ENCODE peak calls at places on chromosome 9, in ten cellular contexts. One of them, this sample, is unnamed.

GRCh38 chr9:69609156-69609555 is 63.0 kb downstream of the APBA1 start:
- DNase-seq in activated T-helper 2 cell treated with anti-CD3 and anti-CD28 coated beads, Interferon-gamma antibody, Interleukin-2, Interleukin-4, amounts not matched to agents 10 μg/mL and 5 μg/mL and 100 μg/mL, durations not matched to agents 14 hours and 24 hours and 36 hours: no peak
- DNase-seq in CD4-positive, alpha-beta T cell: no peak
- DNase-seq in stimulated activated CD4-positive, alpha-beta T cell treated with anti-CD3 and anti-CD28 coated beads, Interleukin-4, amount 100 ng/mL, for 48 hours: no peak
- DNase-seq in Caki2: no peak
- DNase-seq in EH: no peak
- DNase-seq in EL: no peak
- DNase-seq in activated T-helper 1 cell treated with anti-CD3 and anti-CD28 coated beads, Interleukin-2, amount 50 U/mL, for 16 hours: no peak
- DNase-seq in LoVo: no peak
- DNase-seq in lower lobe of right lung: no peak
- DNase-seq in this sample: no peak

GRCh38 chr9:126397056-126397455 is 70.4 kb downstream of the MVB12B start:
- DNase-seq in lower lobe of right lung: no peak
- DNase-seq in EL: no peak
- DNase-seq in stimulated activated CD4-positive, alpha-beta T cell treated with anti-CD3 and anti-CD28 coated beads, Interleukin-4, amount 100 ng/mL, for 48 hours: peak
- DNase-seq in LoVo: no peak
- DNase-seq in Caki2: no peak
- DNase-seq in EH: no peak
- DNase-seq in activated T-helper 2 cell treated with anti-CD3 and anti-CD28 coated beads, Interferon-gamma antibody, Interleukin-2, Interleukin-4, amounts not matched to agents 10 μg/mL and 5 μg/mL and 100 μg/mL, durations not matched to agents 14 hours and 24 hours and 36 hours: peak
- DNase-seq in CD4-positive, alpha-beta T cell: peak
- DNase-seq in activated T-helper 1 cell treated with anti-CD3 and anti-CD28 coated beads, Interleukin-2, amount 50 U/mL, for 16 hours: peak
- DNase-seq in this sample: peak

GRCh38 chr9:76567086-76567485 is 108.1 kb downstream of the GCNT1 start:
- DNase-seq in lower lobe of right lung: no peak
- DNase-seq in Caki2: no peak
- DNase-seq in EH: peak
- DNase-seq in activated T-helper 1 cell treated with anti-CD3 and anti-CD28 coated beads, Interleukin-2, amount 50 U/mL, for 16 hours: no peak
- DNase-seq in stimulated activated CD4-positive, alpha-beta T cell treated with anti-CD3 and anti-CD28 coated beads, Interleukin-4, amount 100 ng/mL, for 48 hours: no peak
- DNase-seq in activated T-helper 2 cell treated with anti-CD3 and anti-CD28 coated beads, Interferon-gamma antibody, Interleukin-2, Interleukin-4, amounts not matched to agents 10 μg/mL and 5 μg/mL and 100 μg/mL, durations not matched to agents 14 hours and 24 hours and 36 hours: no peak
- DNase-seq in EL: peak
- DNase-seq in LoVo: no peak
- DNase-seq in CD4-positive, alpha-beta T cell: no peak
- DNase-seq in this sample: no peak

GRCh38 chr9:87179556-87180340 is 232.4 kb upstream of the GAS1 start:
- DNase-seq in Caki2: no peak
- DNase-seq in stimulated activated CD4-positive, alpha-beta T cell treated with anti-CD3 and anti-CD28 coated beads, Interleukin-4, amount 100 ng/mL, for 48 hours: no peak
- DNase-seq in LoVo: no peak
- DNase-seq in activated T-helper 1 cell treated with anti-CD3 and anti-CD28 coated beads, Interleukin-2, amount 50 U/mL, for 16 hours: no peak
- DNase-seq in EL: peak
- DNase-seq in lower lobe of right lung: no peak
- DNase-seq in CD4-positive, alpha-beta T cell: no peak
- DNase-seq in activated T-helper 2 cell treated with anti-CD3 and anti-CD28 coated beads, Interferon-gamma antibody, Interleukin-2, Interleukin-4, amounts not matched to agents 10 μg/mL and 5 μg/mL and 100 μg/mL, durations not matched to agents 14 hours and 24 hours and 36 hours: no peak
- DNase-seq in EH: peak
- DNase-seq in this sample: no peak

GRCh38 chr9:111743275-111743674 is 51.5 kb downstream of the SHOC1 start:
- DNase-seq in LoVo: peak
- DNase-seq in EH: peak
- DNase-seq in Caki2: peak
- DNase-seq in CD4-positive, alpha-beta T cell: no peak
- DNase-seq in activated T-helper 1 cell treated with anti-CD3 and anti-CD28 coated beads, Interleukin-2, amount 50 U/mL, for 16 hours: no peak
- DNase-seq in stimulated activated CD4-positive, alpha-beta T cell treated with anti-CD3 and anti-CD28 coated beads, Interleukin-4, amount 100 ng/mL, for 48 hours: peak
- DNase-seq in lower lobe of right lung: no peak
- DNase-seq in EL: peak
- DNase-seq in activated T-helper 2 cell treated with anti-CD3 and anti-CD28 coated beads, Interferon-gamma antibody, Interleukin-2, Interleukin-4, amounts not matched to agents 10 μg/mL and 5 μg/mL and 100 μg/mL, durations not matched to agents 14 hours and 24 hours and 36 hours: no peak
- DNase-seq in this sample: no peak

GRCh38 chr9:97651646-97652045 is 18.0 kb downstream of the NCBP1 start:
- DNase-seq in stimulated activated CD4-positive, alpha-beta T cell treated with anti-CD3 and anti-CD28 coated beads, Interleukin-4, amount 100 ng/mL, for 48 hours: no peak
- DNase-seq in Caki2: no peak
- DNase-seq in EL: no peak
- DNase-seq in activated T-helper 2 cell treated with anti-CD3 and anti-CD28 coated beads, Interferon-gamma antibody, Interleukin-2, Interleukin-4, amounts not matched to agents 10 μg/mL and 5 μg/mL and 100 μg/mL, durations not matched to agents 14 hours and 24 hours and 36 hours: no peak
- DNase-seq in CD4-positive, alpha-beta T cell: no peak
- DNase-seq in lower lobe of right lung: no peak
- DNase-seq in activated T-helper 1 cell treated with anti-CD3 and anti-CD28 coated beads, Interleukin-2, amount 50 U/mL, for 16 hours: no peak
- DNase-seq in EH: peak
- DNase-seq in LoVo: no peak
- DNase-seq in this sample: no peak

GRCh38 chr9:121645853-121646807 is 5.3 kb upstream of the DAB2IP start:
- DNase-seq in lower lobe of right lung: no peak
- DNase-seq in Caki2: peak
- DNase-seq in EL: no peak
- DNase-seq in EH: no peak
- DNase-seq in CD4-positive, alpha-beta T cell: no peak
- DNase-seq in activated T-helper 2 cell treated with anti-CD3 and anti-CD28 coated beads, Interferon-gamma antibody, Interleukin-2, Interleukin-4, amounts not matched to agents 10 μg/mL and 5 μg/mL and 100 μg/mL, durations not matched to agents 14 hours and 24 hours and 36 hours: no peak
- DNase-seq in stimulated activated CD4-positive, alpha-beta T cell treated with anti-CD3 and anti-CD28 coated beads, Interleukin-4, amount 100 ng/mL, for 48 hours: no peak
- DNase-seq in activated T-helper 1 cell treated with anti-CD3 and anti-CD28 coated beads, Interleukin-2, amount 50 U/mL, for 16 hours: no peak
- DNase-seq in LoVo: no peak
- DNase-seq in this sample: no peak

GRCh38 chr9:110069326-110070248 is 138.4 kb downstream of the C9orf152 start:
- DNase-seq in activated T-helper 2 cell treated with anti-CD3 and anti-CD28 coated beads, Interferon-gamma antibody, Interleukin-2, Interleukin-4, amounts not matched to agents 10 μg/mL and 5 μg/mL and 100 μg/mL, durations not matched to agents 14 hours and 24 hours and 36 hours: no peak
- DNase-seq in lower lobe of right lung: peak
- DNase-seq in Caki2: peak
- DNase-seq in EL: peak
- DNase-seq in activated T-helper 1 cell treated with anti-CD3 and anti-CD28 coated beads, Interleukin-2, amount 50 U/mL, for 16 hours: no peak
- DNase-seq in EH: peak
- DNase-seq in LoVo: no peak
- DNase-seq in CD4-positive, alpha-beta T cell: no peak
- DNase-seq in stimulated activated CD4-positive, alpha-beta T cell treated with anti-CD3 and anti-CD28 coated beads, Interleukin-4, amount 100 ng/mL, for 48 hours: no peak
- DNase-seq in this sample: no peak

GRCh38 chr9:123825337-123825736 is 104.6 kb downstream of the DENND1A start:
- DNase-seq in EH: peak
- DNase-seq in stimulated activated CD4-positive, alpha-beta T cell treated with anti-CD3 and anti-CD28 coated beads, Interleukin-4, amount 100 ng/mL, for 48 hours: no peak
- DNase-seq in lower lobe of right lung: no peak
- DNase-seq in activated T-helper 2 cell treated with anti-CD3 and anti-CD28 coated beads, Interferon-gamma antibody, Interleukin-2, Interleukin-4, amounts not matched to agents 10 μg/mL and 5 μg/mL and 100 μg/mL, durations not matched to agents 14 hours and 24 hours and 36 hours: no peak
- DNase-seq in CD4-positive, alpha-beta T cell: no peak
- DNase-seq in activated T-helper 1 cell treated with anti-CD3 and anti-CD28 coated beads, Interleukin-2, amount 50 U/mL, for 16 hours: no peak
- DNase-seq in LoVo: no peak
- DNase-seq in Caki2: no peak
- DNase-seq in EL: peak
- DNase-seq in this sample: no peak

GRCh38 chr9:89313842-89314241 is 2.8 kb downstream of the CKS2 start:
- DNase-seq in LoVo: no peak
- DNase-seq in Caki2: no peak
- DNase-seq in CD4-positive, alpha-beta T cell: no peak
- DNase-seq in lower lobe of right lung: no peak
- DNase-seq in EH: peak
- DNase-seq in stimulated activated CD4-positive, alpha-beta T cell treated with anti-CD3 and anti-CD28 coated beads, Interleukin-4, amount 100 ng/mL, for 48 hours: no peak
- DNase-seq in activated T-helper 1 cell treated with anti-CD3 and anti-CD28 coated beads, Interleukin-2, amount 50 U/mL, for 16 hours: no peak
- DNase-seq in EL: peak
- DNase-seq in activated T-helper 2 cell treated with anti-CD3 and anti-CD28 coated beads, Interferon-gamma antibody, Interleukin-2, Interleukin-4, amounts not matched to agents 10 μg/mL and 5 μg/mL and 100 μg/mL, durations not matched to agents 14 hours and 24 hours and 36 hours: no peak
- DNase-seq in this sample: no peak

GRCh38 chr9:135926402-135927194 is 19.3 kb upstream of the CAMSAP1 start:
- DNase-seq in LoVo: peak
- DNase-seq in CD4-positive, alpha-beta T cell: no peak
- DNase-seq in activated T-helper 2 cell treated with anti-CD3 and anti-CD28 coated beads, Interferon-gamma antibody, Interleukin-2, Interleukin-4, amounts not matched to agents 10 μg/mL and 5 μg/mL and 100 μg/mL, durations not matched to agents 14 hours and 24 hours and 36 hours: peak
- DNase-seq in Caki2: peak
- DNase-seq in stimulated activated CD4-positive, alpha-beta T cell treated with anti-CD3 and anti-CD28 coated beads, Interleukin-4, amount 100 ng/mL, for 48 hours: peak
- DNase-seq in lower lobe of right lung: peak
- DNase-seq in EH: peak
- DNase-seq in EL: peak
- DNase-seq in activated T-helper 1 cell treated with anti-CD3 and anti-CD28 coated beads, Interleukin-2, amount 50 U/mL, for 16 hours: peak
- DNase-seq in this sample: peak

GRCh38 chr9:37167456-37167855 is 47.1 kb downstream of the ZCCHC7 start:
- DNase-seq in LoVo: no peak
- DNase-seq in activated T-helper 2 cell treated with anti-CD3 and anti-CD28 coated beads, Interferon-gamma antibody, Interleukin-2, Interleukin-4, amounts not matched to agents 10 μg/mL and 5 μg/mL and 100 μg/mL, durations not matched to agents 14 hours and 24 hours and 36 hours: no peak
- DNase-seq in lower lobe of right lung: no peak
- DNase-seq in activated T-helper 1 cell treated with anti-CD3 and anti-CD28 coated beads, Interleukin-2, amount 50 U/mL, for 16 hours: no peak
- DNase-seq in Caki2: no peak
- DNase-seq in CD4-positive, alpha-beta T cell: no peak
- DNase-seq in EL: no peak
- DNase-seq in stimulated activated CD4-positive, alpha-beta T cell treated with anti-CD3 and anti-CD28 coated beads, Interleukin-4, amount 100 ng/mL, for 48 hours: no peak
- DNase-seq in EH: peak
- DNase-seq in this sample: no peak

GRCh38 chr9:4277531-4277991 is 22.3 kb downstream of the GLIS3 start:
- DNase-seq in lower lobe of right lung: no peak
- DNase-seq in EL: no peak
- DNase-seq in Caki2: peak
- DNase-seq in activated T-helper 2 cell treated with anti-CD3 and anti-CD28 coated beads, Interferon-gamma antibody, Interleukin-2, Interleukin-4, amounts not matched to agents 10 μg/mL and 5 μg/mL and 100 μg/mL, durations not matched to agents 14 hours and 24 hours and 36 hours: no peak
- DNase-seq in EH: no peak
- DNase-seq in CD4-positive, alpha-beta T cell: no peak
- DNase-seq in activated T-helper 1 cell treated with anti-CD3 and anti-CD28 coated beads, Interleukin-2, amount 50 U/mL, for 16 hours: no peak
- DNase-seq in LoVo: no peak
- DNase-seq in stimulated activated CD4-positive, alpha-beta T cell treated with anti-CD3 and anti-CD28 coated beads, Interleukin-4, amount 100 ng/mL, for 48 hours: no peak
- DNase-seq in this sample: no peak

GRCh38 chr9:101398930-101399640 is 434 bp downstream of the ZNF189 start:
- DNase-seq in LoVo: no peak
- DNase-seq in CD4-positive, alpha-beta T cell: no peak
- DNase-seq in stimulated activated CD4-positive, alpha-beta T cell treated with anti-CD3 and anti-CD28 coated beads, Interleukin-4, amount 100 ng/mL, for 48 hours: no peak
- DNase-seq in lower lobe of right lung: no peak
- DNase-seq in EH: no peak
- DNase-seq in EL: peak
- DNase-seq in activated T-helper 1 cell treated with anti-CD3 and anti-CD28 coated beads, Interleukin-2, amount 50 U/mL, for 16 hours: no peak
- DNase-seq in activated T-helper 2 cell treated with anti-CD3 and anti-CD28 coated beads, Interferon-gamma antibody, Interleukin-2, Interleukin-4, amounts not matched to agents 10 μg/mL and 5 μg/mL and 100 μg/mL, durations not matched to agents 14 hours and 24 hours and 36 hours: no peak
- DNase-seq in Caki2: peak
- DNase-seq in this sample: no peak

GRCh38 chr9:86369810-86370209 is 15.6 kb upstream of the TUT7 start:
- DNase-seq in Caki2: no peak
- DNase-seq in EL: no peak
- DNase-seq in LoVo: no peak
- DNase-seq in EH: no peak
- DNase-seq in lower lobe of right lung: no peak
- DNase-seq in activated T-helper 1 cell treated with anti-CD3 and anti-CD28 coated beads, Interleukin-2, amount 50 U/mL, for 16 hours: no peak
- DNase-seq in CD4-positive, alpha-beta T cell: no peak
- DNase-seq in stimulated activated CD4-positive, alpha-beta T cell treated with anti-CD3 and anti-CD28 coated beads, Interleukin-4, amount 100 ng/mL, for 48 hours: no peak
- DNase-seq in activated T-helper 2 cell treated with anti-CD3 and anti-CD28 coated beads, Interferon-gamma antibody, Interleukin-2, Interleukin-4, amounts not matched to agents 10 μg/mL and 5 μg/mL and 100 μg/mL, durations not matched to agents 14 hours and 24 hours and 36 hours: no peak
- DNase-seq in this sample: no peak

GRCh38 chr9:91663858-91664257 is 240.2 kb upstream of the NFIL3 start:
- DNase-seq in Caki2: no peak
- DNase-seq in CD4-positive, alpha-beta T cell: no peak
- DNase-seq in LoVo: no peak
- DNase-seq in activated T-helper 2 cell treated with anti-CD3 and anti-CD28 coated beads, Interferon-gamma antibody, Interleukin-2, Interleukin-4, amounts not matched to agents 10 μg/mL and 5 μg/mL and 100 μg/mL, durations not matched to agents 14 hours and 24 hours and 36 hours: no peak
- DNase-seq in activated T-helper 1 cell treated with anti-CD3 and anti-CD28 coated beads, Interleukin-2, amount 50 U/mL, for 16 hours: no peak
- DNase-seq in EH: no peak
- DNase-seq in lower lobe of right lung: no peak
- DNase-seq in stimulated activated CD4-positive, alpha-beta T cell treated with anti-CD3 and anti-CD28 coated beads, Interleukin-4, amount 100 ng/mL, for 48 hours: no peak
- DNase-seq in EL: no peak
- DNase-seq in this sample: no peak

GRCh38 chr9:135504262-135505229 is 4.1 kb downstream of the MRPS2 start:
- DNase-seq in Caki2: no peak
- DNase-seq in LoVo: peak
- DNase-seq in lower lobe of right lung: peak
- DNase-seq in activated T-helper 1 cell treated with anti-CD3 and anti-CD28 coated beads, Interleukin-2, amount 50 U/mL, for 16 hours: no peak
- DNase-seq in stimulated activated CD4-positive, alpha-beta T cell treated with anti-CD3 and anti-CD28 coated beads, Interleukin-4, amount 100 ng/mL, for 48 hours: peak
- DNase-seq in EH: peak
- DNase-seq in EL: peak
- DNase-seq in CD4-positive, alpha-beta T cell: peak
- DNase-seq in activated T-helper 2 cell treated with anti-CD3 and anti-CD28 coated beads, Interferon-gamma antibody, Interleukin-2, Interleukin-4, amounts not matched to agents 10 μg/mL and 5 μg/mL and 100 μg/mL, durations not matched to agents 14 hours and 24 hours and 36 hours: peak
- DNase-seq in this sample: peak

GRCh38 chr9:124849801-124850200 is 3.5 kb upstream of the WDR38 start:
- DNase-seq in Caki2: no peak
- DNase-seq in lower lobe of right lung: peak
- DNase-seq in CD4-positive, alpha-beta T cell: no peak
- DNase-seq in EH: peak
- DNase-seq in EL: peak
- DNase-seq in activated T-helper 1 cell treated with anti-CD3 and anti-CD28 coated beads, Interleukin-2, amount 50 U/mL, for 16 hours: no peak
- DNase-seq in LoVo: no peak
- DNase-seq in activated T-helper 2 cell treated with anti-CD3 and anti-CD28 coated beads, Interferon-gamma antibody, Interleukin-2, Interleukin-4, amounts not matched to agents 10 μg/mL and 5 μg/mL and 100 μg/mL, durations not matched to agents 14 hours and 24 hours and 36 hours: no peak
- DNase-seq in stimulated activated CD4-positive, alpha-beta T cell treated with anti-CD3 and anti-CD28 coated beads, Interleukin-4, amount 100 ng/mL, for 48 hours: no peak
- DNase-seq in this sample: no peak

GRCh38 chr9:6414291-6414690 is 1.3 kb downstream of the UHRF2 start:
- DNase-seq in Caki2: no peak
- DNase-seq in LoVo: peak
- DNase-seq in stimulated activated CD4-positive, alpha-beta T cell treated with anti-CD3 and anti-CD28 coated beads, Interleukin-4, amount 100 ng/mL, for 48 hours: no peak
- DNase-seq in EL: peak
- DNase-seq in CD4-positive, alpha-beta T cell: no peak
- DNase-seq in activated T-helper 2 cell treated with anti-CD3 and anti-CD28 coated beads, Interferon-gamma antibody, Interleukin-2, Interleukin-4, amounts not matched to agents 10 μg/mL and 5 μg/mL and 100 μg/mL, durations not matched to agents 14 hours and 24 hours and 36 hours: no peak
- DNase-seq in lower lobe of right lung: no peak
- DNase-seq in EH: peak
- DNase-seq in activated T-helper 1 cell treated with anti-CD3 and anti-CD28 coated beads, Interleukin-2, amount 50 U/mL, for 16 hours: no peak
- DNase-seq in this sample: no peak

GRCh38 chr9:136289651-136290507 is 14.0 kb downstream of the CCDC187 start:
- DNase-seq in EL: no peak
- DNase-seq in CD4-positive, alpha-beta T cell: no peak
- DNase-seq in activated T-helper 1 cell treated with anti-CD3 and anti-CD28 coated beads, Interleukin-2, amount 50 U/mL, for 16 hours: no peak
- DNase-seq in EH: no peak
- DNase-seq in lower lobe of right lung: no peak
- DNase-seq in activated T-helper 2 cell treated with anti-CD3 and anti-CD28 coated beads, Interferon-gamma antibody, Interleukin-2, Interleukin-4, amounts not matched to agents 10 μg/mL and 5 μg/mL and 100 μg/mL, durations not matched to agents 14 hours and 24 hours and 36 hours: no peak
- DNase-seq in Caki2: no peak
- DNase-seq in stimulated activated CD4-positive, alpha-beta T cell treated with anti-CD3 and anti-CD28 coated beads, Interleukin-4, amount 100 ng/mL, for 48 hours: no peak
- DNase-seq in LoVo: no peak
- DNase-seq in this sample: no peak

GRCh38 chr9:92970467-92970923 is 23.2 kb downstream of the FGD3 start:
- DNase-seq in stimulated activated CD4-positive, alpha-beta T cell treated with anti-CD3 and anti-CD28 coated beads, Interleukin-4, amount 100 ng/mL, for 48 hours: no peak
- DNase-seq in activated T-helper 2 cell treated with anti-CD3 and anti-CD28 coated beads, Interferon-gamma antibody, Interleukin-2, Interleukin-4, amounts not matched to agents 10 μg/mL and 5 μg/mL and 100 μg/mL, durations not matched to agents 14 hours and 24 hours and 36 hours: peak
- DNase-seq in CD4-positive, alpha-beta T cell: no peak
- DNase-seq in lower lobe of right lung: no peak
- DNase-seq in EH: peak
- DNase-seq in Caki2: peak
- DNase-seq in EL: peak
- DNase-seq in activated T-helper 1 cell treated with anti-CD3 and anti-CD28 coated beads, Interleukin-2, amount 50 U/mL, for 16 hours: no peak
- DNase-seq in LoVo: peak
- DNase-seq in this sample: no peak

GRCh38 chr9:114184071-114184470 is 28.7 kb downstream of the COL27A1 start:
- DNase-seq in activated T-helper 1 cell treated with anti-CD3 and anti-CD28 coated beads, Interleukin-2, amount 50 U/mL, for 16 hours: no peak
- DNase-seq in LoVo: no peak
- DNase-seq in Caki2: no peak
- DNase-seq in lower lobe of right lung: peak
- DNase-seq in EH: peak
- DNase-seq in CD4-positive, alpha-beta T cell: no peak
- DNase-seq in EL: peak
- DNase-seq in activated T-helper 2 cell treated with anti-CD3 and anti-CD28 coated beads, Interferon-gamma antibody, Interleukin-2, Interleukin-4, amounts not matched to agents 10 μg/mL and 5 μg/mL and 100 μg/mL, durations not matched to agents 14 hours and 24 hours and 36 hours: no peak
- DNase-seq in stimulated activated CD4-positive, alpha-beta T cell treated with anti-CD3 and anti-CD28 coated beads, Interleukin-4, amount 100 ng/mL, for 48 hours: no peak
- DNase-seq in this sample: no peak

GRCh38 chr9:127892831-127893230 is 6.6 kb downstream of the ST6GALNAC6 start:
- DNase-seq in EL: no peak
- DNase-seq in stimulated activated CD4-positive, alpha-beta T cell treated with anti-CD3 and anti-CD28 coated beads, Interleukin-4, amount 100 ng/mL, for 48 hours: no peak
- DNase-seq in activated T-helper 2 cell treated with anti-CD3 and anti-CD28 coated beads, Interferon-gamma antibody, Interleukin-2, Interleukin-4, amounts not matched to agents 10 μg/mL and 5 μg/mL and 100 μg/mL, durations not matched to agents 14 hours and 24 hours and 36 hours: no peak
- DNase-seq in lower lobe of right lung: no peak
- DNase-seq in EH: no peak
- DNase-seq in LoVo: no peak
- DNase-seq in CD4-positive, alpha-beta T cell: no peak
- DNase-seq in Caki2: no peak
- DNase-seq in activated T-helper 1 cell treated with anti-CD3 and anti-CD28 coated beads, Interleukin-2, amount 50 U/mL, for 16 hours: no peak
- DNase-seq in this sample: no peak

GRCh38 chr9:93319992-93320490 is 131.4 kb upstream of the FAM120A start:
- DNase-seq in EL: no peak
- DNase-seq in lower lobe of right lung: no peak
- DNase-seq in Caki2: no peak
- DNase-seq in stimulated activated CD4-positive, alpha-beta T cell treated with anti-CD3 and anti-CD28 coated beads, Interleukin-4, amount 100 ng/mL, for 48 hours: no peak
- DNase-seq in EH: no peak
- DNase-seq in activated T-helper 2 cell treated with anti-CD3 and anti-CD28 coated beads, Interferon-gamma antibody, Interleukin-2, Interleukin-4, amounts not matched to agents 10 μg/mL and 5 μg/mL and 100 μg/mL, durations not matched to agents 14 hours and 24 hours and 36 hours: no peak
- DNase-seq in LoVo: no peak
- DNase-seq in activated T-helper 1 cell treated with anti-CD3 and anti-CD28 coated beads, Interleukin-2, amount 50 U/mL, for 16 hours: no peak
- DNase-seq in CD4-positive, alpha-beta T cell: no peak
- DNase-seq in this sample: no peak